ENCODE peak calls at places on chromosomes 5 and 9, in four cellular contexts. One of them, this sample, is unnamed.
A peak's percentile ranks its signal among the peaks of the same experiment; 100 is the strongest.

GRCh38 chr5:118791986-118792734 is 196.2 kb downstream of the DTWD2 start:
- DNase-seq in IMR-90: peak; percentile 75
- DNase-seq in H1: peak; percentile 2
- DNase-seq in mesendoderm: peak; percentile 80
- DNase-seq in this sample: peak; percentile 85

GRCh38 chr5:36442796-36443195 is 141.1 kb upstream of the RANBP3L start:
- DNase-seq in IMR-90: peak; percentile 37
- DNase-seq in H1: no peak
- DNase-seq in mesendoderm: no peak
- DNase-seq in this sample: peak; percentile 3

GRCh38 chr5:150289551-150290390 is at the start of gene CAMK2A:
- DNase-seq in IMR-90: no peak
- DNase-seq in H1: no peak
- DNase-seq in mesendoderm: peak; percentile 70
- DNase-seq in this sample: no peak

GRCh38 chr5:58042933-58043606 is 416.8 kb downstream of the PLK2 start:
- DNase-seq in IMR-90: peak; percentile 16
- DNase-seq in H1: no peak
- DNase-seq in mesendoderm: peak; percentile 89
- DNase-seq in this sample: peak; percentile 18

GRCh38 chr9:71663931-71664459 is 104.3 kb downstream of the CEMIP2 start:
- DNase-seq in IMR-90: no peak
- DNase-seq in H1: no peak
- DNase-seq in mesendoderm: peak; percentile 44
- DNase-seq in this sample: peak; percentile 25

GRCh38 chr5:56638061-56638621 is 177.2 kb upstream of the MAP3K1 start:
- DNase-seq in IMR-90: no peak
- DNase-seq in H1: no peak
- DNase-seq in mesendoderm: peak; percentile 59
- DNase-seq in this sample: no peak

GRCh38 chr5:171946382-171946781 is 60.1 kb downstream of the FBXW11 start:
- DNase-seq in IMR-90: no peak
- DNase-seq in H1: no peak
- DNase-seq in mesendoderm: peak; percentile 82
- DNase-seq in this sample: no peak

GRCh38 chr9:72305102-72305546 is 59.9 kb downstream of the ZFAND5 start:
- DNase-seq in IMR-90: peak; percentile 92
- DNase-seq in H1: peak; percentile 13
- DNase-seq in mesendoderm: peak; percentile 96
- DNase-seq in this sample: peak; percentile 97

GRCh38 chr5:60893521-60893920 is 49.5 kb upstream of the ELOVL7 start:
- DNase-seq in IMR-90: no peak
- DNase-seq in H1: no peak
- DNase-seq in mesendoderm: no peak
- DNase-seq in this sample: no peak

GRCh38 chr5:15037247-15037908 is 165.8 kb upstream of the ANKH start:
- DNase-seq in IMR-90: no peak
- DNase-seq in H1: no peak
- DNase-seq in mesendoderm: no peak
- DNase-seq in this sample: no peak

GRCh38 chr9:84331119-84331791 is 9.3 kb downstream of the SLC28A3 start:
- DNase-seq in IMR-90: peak; percentile 26
- DNase-seq in H1: no peak
- DNase-seq in mesendoderm: peak; percentile 14
- DNase-seq in this sample: peak; percentile 20

GRCh38 chr5:66164044-66164790 is 20.1 kb downstream of the SREK1 start:
- DNase-seq in IMR-90: peak; percentile 71
- DNase-seq in H1: no peak
- DNase-seq in mesendoderm: no peak
- DNase-seq in this sample: no peak

GRCh38 chr9:115520626-115521025 is 402.7 kb upstream of the TNC start:
- DNase-seq in IMR-90: no peak
- DNase-seq in H1: no peak
- DNase-seq in mesendoderm: no peak
- DNase-seq in this sample: no peak

GRCh38 chr9:104740596-104740995 is 6.9 kb upstream of the NIPSNAP3A start:
- DNase-seq in IMR-90: peak; percentile 64
- DNase-seq in H1: no peak
- DNase-seq in mesendoderm: no peak
- DNase-seq in this sample: no peak

GRCh38 chr9:14183001-14183400 is 130.9 kb downstream of the NFIB start:
- DNase-seq in IMR-90: no peak
- DNase-seq in H1: no peak
- DNase-seq in mesendoderm: no peak
- DNase-seq in this sample: no peak

GRCh38 chr9:137788561-137789294 is 88.9 kb upstream of the CACNA1B start:
- DNase-seq in IMR-90: no peak
- DNase-seq in H1: no peak
- DNase-seq in mesendoderm: no peak
- DNase-seq in this sample: no peak

GRCh38 chr5:175718401-175719108 is 60.7 kb downstream of the HRH2 start:
- DNase-seq in IMR-90: no peak
- DNase-seq in H1: no peak
- DNase-seq in mesendoderm: peak; percentile 45
- DNase-seq in this sample: peak; percentile 12

GRCh38 chr9:14314929-14315753 is 1.2 kb upstream of the NFIB start:
- DNase-seq in IMR-90: peak; percentile 34
- DNase-seq in H1: no peak
- DNase-seq in mesendoderm: peak; percentile 75
- DNase-seq in this sample: peak; percentile 53

GRCh38 chr5:132655821-132656773 is 1.9 kb upstream of the IL13 start:
- DNase-seq in IMR-90: no peak
- DNase-seq in H1: no peak
- DNase-seq in mesendoderm: no peak
- DNase-seq in this sample: peak; percentile 18

GRCh38 chr5:133680830-133681555 is 68.7 kb upstream of the FSTL4 start:
- DNase-seq in IMR-90: no peak
- DNase-seq in H1: no peak
- DNase-seq in mesendoderm: no peak
- DNase-seq in this sample: no peak

GRCh38 chr9:22088372-22089063 is 79.4 kb upstream of the CDKN2B start:
- DNase-seq in IMR-90: no peak
- DNase-seq in H1: no peak
- DNase-seq in mesendoderm: no peak
- DNase-seq in this sample: no peak

DNA sequence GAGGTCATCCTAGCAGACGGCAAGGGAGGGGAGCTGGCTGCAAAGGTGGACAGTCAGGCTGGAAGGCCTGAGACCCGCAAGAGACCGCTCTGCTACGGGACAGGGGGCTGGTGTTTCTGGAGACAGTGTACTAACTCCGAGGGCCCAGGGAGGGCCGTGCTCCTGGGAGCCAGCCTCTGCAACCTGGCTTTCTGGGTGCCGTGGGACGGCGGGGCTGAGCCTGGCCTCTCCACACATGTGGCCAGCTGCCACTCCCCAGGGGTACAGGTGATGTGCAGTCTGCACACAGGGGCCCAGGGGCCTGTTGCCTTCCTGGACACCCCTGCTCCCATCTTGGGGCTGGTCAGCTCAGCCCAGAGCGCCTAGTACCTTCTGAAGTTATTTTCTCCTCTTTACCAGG is 92.2 kb downstream of the MRPL36 start:
- DNase-seq in IMR-90: no peak
- DNase-seq in H1: no peak
- DNase-seq in mesendoderm: no peak
- DNase-seq in this sample: no peak
- H3K18ac ChIP-seq in IMR-90: no peak overlapping the region
- H3K18ac ChIP-seq in H1: no peak overlapping the region
- H3K18ac ChIP-seq in mesendoderm: no peak overlapping the region
- H3K18ac ChIP-seq in this sample: no peak overlapping the region

DNA sequence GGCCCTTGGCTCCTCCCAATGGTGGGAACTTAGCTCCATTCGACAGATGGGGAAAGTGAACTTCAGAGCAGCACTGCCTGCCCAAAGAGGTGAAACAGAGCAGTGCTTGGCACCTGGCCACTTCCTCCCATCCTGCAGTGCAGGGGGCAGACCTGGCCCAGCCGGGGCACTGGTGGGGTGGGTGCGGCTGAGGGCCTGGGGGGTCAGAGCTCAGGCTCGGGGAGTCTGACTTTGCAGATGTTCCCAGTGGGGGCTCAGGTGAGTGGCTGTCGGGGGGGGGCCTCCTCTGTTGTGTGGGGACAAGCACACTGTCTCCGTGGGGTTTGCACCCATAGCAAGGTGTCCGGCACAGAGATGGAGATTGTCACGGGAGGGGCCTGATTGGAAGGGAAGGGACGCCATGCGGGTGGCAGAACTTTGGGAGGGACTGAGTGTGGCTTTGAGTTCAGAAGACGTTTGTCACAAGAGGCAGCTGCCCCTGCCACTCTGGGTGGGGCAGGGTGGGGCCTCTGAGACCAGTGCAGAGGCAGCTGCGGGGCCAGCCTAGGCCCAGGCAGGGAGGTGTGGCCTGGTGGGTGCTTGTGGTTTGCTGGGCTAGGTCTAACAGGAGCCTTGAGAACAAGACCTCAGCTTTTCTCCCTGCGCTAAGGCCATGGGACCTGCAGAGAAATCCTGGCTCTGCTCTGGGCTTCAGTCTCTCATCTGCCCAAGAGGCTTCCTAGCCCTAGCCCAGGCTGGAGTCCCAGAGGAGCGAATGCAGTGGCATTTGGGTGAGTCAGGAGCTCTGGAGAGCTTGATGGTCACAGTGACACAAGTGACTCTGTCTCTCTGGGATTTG is 2.5 kb downstream of the MYMK start:
- DNase-seq in IMR-90: no peak
- DNase-seq in H1: no peak
- DNase-seq in mesendoderm: no peak
- DNase-seq in this sample: no peak
- H2AK5ac ChIP-seq in IMR-90: no peak overlapping the region
- H2AK5ac ChIP-seq in H1: no peak overlapping the region
- H2AK5ac ChIP-seq in mesendoderm: no peak overlapping the region
- H2AK5ac ChIP-seq in this sample: no peak overlapping the region

DNA sequence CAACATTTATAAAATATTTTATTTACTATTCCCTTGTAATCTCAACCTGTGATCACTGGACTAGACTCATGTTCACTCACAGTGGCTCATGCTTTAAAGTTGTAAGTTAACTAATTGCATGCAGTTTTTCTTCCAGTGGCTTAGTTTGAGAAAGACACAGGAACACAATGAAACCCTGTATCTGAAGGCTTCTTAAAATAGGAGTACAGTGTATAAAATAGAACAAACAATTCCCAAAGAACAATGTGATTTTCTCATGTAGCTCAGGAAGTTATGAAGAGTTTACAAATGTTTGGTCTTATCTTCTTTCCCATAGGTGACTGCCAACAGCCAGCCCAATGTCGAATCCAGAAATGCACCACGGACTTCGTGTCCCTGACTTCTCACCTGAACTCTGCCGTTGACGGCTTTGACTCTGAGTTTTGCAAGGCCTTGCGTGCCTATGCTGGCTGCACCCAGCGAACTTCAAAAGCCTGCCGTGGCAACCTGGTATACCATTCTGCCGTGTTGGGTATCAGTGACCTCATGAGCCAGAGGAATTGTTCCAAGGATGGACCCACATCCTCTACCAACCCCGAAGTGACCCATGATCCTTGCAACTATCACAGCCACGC is 5.9 kb downstream of the RGMB start:
- DNase-seq in IMR-90: no peak
- DNase-seq in H1: no peak
- DNase-seq in mesendoderm: no peak
- DNase-seq in this sample: no peak
- H3K18ac ChIP-seq in IMR-90: no peak overlapping the region
- H3K18ac ChIP-seq in H1: no peak overlapping the region
- H3K18ac ChIP-seq in mesendoderm: no peak overlapping the region
- H3K18ac ChIP-seq in this sample: no peak overlapping the region

GRCh38 chr9:126661521-126662251 is 48.0 kb downstream of the LMX1B start:
- DNase-seq in IMR-90: peak; percentile 6
- DNase-seq in H1: peak; percentile 90
- DNase-seq in mesendoderm: peak; percentile 96
- DNase-seq in this sample: no peak

GRCh38 chr9:126658964-126659555 is 45.3 kb downstream of the LMX1B start:
- DNase-seq in IMR-90: no peak
- DNase-seq in H1: no peak
- DNase-seq in mesendoderm: no peak
- DNase-seq in this sample: no peak

GRCh38 chr9:126658201-126658600 is 44.5 kb downstream of the LMX1B start:
- DNase-seq in IMR-90: no peak
- DNase-seq in H1: no peak
- DNase-seq in mesendoderm: no peak
- DNase-seq in this sample: no peak

GRCh38 chr9:126663661-126664072 is 49.9 kb downstream of the LMX1B start:
- DNase-seq in IMR-90: no peak
- DNase-seq in H1: no peak
- DNase-seq in mesendoderm: no peak
- DNase-seq in this sample: no peak

GRCh38 chr9:126661122-126661520 is 47.4 kb downstream of the LMX1B start:
- DNase-seq in IMR-90: no peak
- DNase-seq in H1: no peak
- DNase-seq in mesendoderm: no peak
- DNase-seq in this sample: no peak
- H2AK5ac ChIP-seq in IMR-90: no peak overlapping the region
- H2AK5ac ChIP-seq in H1: no peak overlapping the region
- H2AK5ac ChIP-seq in mesendoderm: no peak overlapping the region
- H2AK5ac ChIP-seq in this sample: no peak overlapping the region

DNA sequence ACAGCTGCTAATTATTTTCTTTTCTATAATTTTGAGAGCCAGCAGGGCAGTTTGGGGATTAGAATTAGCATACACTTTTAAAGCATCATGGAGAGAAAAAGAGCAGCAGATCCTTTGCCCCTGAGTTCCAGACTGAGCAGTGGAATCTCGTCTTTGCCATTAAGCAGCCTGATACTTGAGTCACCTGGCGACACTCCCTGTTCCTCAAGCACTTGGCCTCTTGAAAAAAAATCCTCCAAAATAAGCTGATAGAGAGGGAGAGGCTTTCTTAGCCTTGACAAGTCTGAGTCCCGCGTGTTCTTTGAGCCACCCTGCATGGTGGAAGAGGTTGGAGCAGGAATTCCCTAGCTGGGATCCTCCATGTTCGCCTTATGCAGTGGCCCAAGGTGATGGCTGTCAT is 398.3 kb downstream of the IRX2 start:
- DNase-seq in IMR-90: no peak
- DNase-seq in H1: no peak
- DNase-seq in mesendoderm: no peak
- DNase-seq in this sample: no peak
- H3K18ac ChIP-seq in IMR-90: no peak overlapping the region
- H3K18ac ChIP-seq in H1: no peak overlapping the region
- H3K18ac ChIP-seq in mesendoderm: no peak overlapping the region
- H3K18ac ChIP-seq in this sample: no peak overlapping the region

DNA sequence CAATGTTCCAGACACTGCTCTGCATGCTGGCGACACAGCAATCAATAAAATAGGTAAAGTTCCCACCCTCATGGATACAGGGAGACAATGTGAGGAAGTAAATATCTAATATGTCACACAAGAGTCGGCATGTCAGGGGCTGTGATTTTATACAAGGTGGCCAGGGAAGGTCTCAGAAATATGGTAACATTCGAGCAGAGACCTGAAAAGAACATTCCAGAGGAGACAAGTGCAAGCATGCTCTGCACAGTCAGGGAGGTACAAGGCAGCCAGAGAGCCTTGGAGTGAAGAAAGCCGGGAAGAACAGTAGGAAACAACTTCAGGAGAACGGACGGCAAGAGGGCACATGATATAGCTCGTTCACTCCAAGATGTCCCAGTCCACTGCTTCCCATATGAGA is 89.2 kb upstream of the ZNF462 start:
- DNase-seq in IMR-90: no peak
- DNase-seq in H1: no peak
- DNase-seq in mesendoderm: no peak
- DNase-seq in this sample: no peak
- H2AK5ac ChIP-seq in IMR-90: no peak overlapping the region
- H2AK5ac ChIP-seq in H1: no peak overlapping the region
- H2AK5ac ChIP-seq in mesendoderm: no peak overlapping the region
- H2AK5ac ChIP-seq in this sample: no peak overlapping the region